ENCODE peak calls at places on chromosomes 6 and 20, in eight cellular contexts. R is ovary, H is HCT116, D is transverse colon, I is sigmoid colon, Q is breast epithelium, X is HepG2, E is IMR-90. K is an unnamed sample. For H3K4me1, the result is how much of the 10 kb centered on the place peaks cover.

GRCh38 chr6:50249493-50249892 is 199.8 kb upstream of the DEFB112 start:
- DNase-seq in R (no peak), H (no peak), D (no peak), I (no peak), Q (no peak), X (peak), E (peak), K (no peak)

GRCh38 chr6:70474751-70475150 is 61.4 kb downstream of the FAM135A start:
- DNase-seq in R (no peak), H (no peak), D (no peak), I (no peak), Q (no peak), X (peak), E (peak), K (no peak)

GRCh38 chr6:25017932-25018581 is 82.3 kb upstream of the RIPOR2 start:
- DNase-seq in R (no peak), H (peak), D (peak), I (no peak), Q (no peak), X (peak), E (peak), K (peak)

GRCh38 chr6:140636237-140636636 is 1261.8 kb upstream of the CITED2 start:
- DNase-seq in R (no peak), H (no peak), D (no peak), I (no peak), Q (no peak), X (no peak), E (no peak), K (no peak)

GRCh38 chr6:132072831-132073230 is 121.7 kb upstream of the CCN2 start:
- DNase-seq in R (no peak), H (no peak), D (no peak), I (no peak), Q (no peak), X (no peak), E (no peak), K (no peak)

GRCh38 chr6:136037885-136038460 is 186.5 kb downstream of the PDE7B start:
- DNase-seq in R (peak), H (no peak), D (no peak), I (no peak), Q (no peak), X (no peak), E (peak), K (no peak)

GRCh38 chr6:122808121-122808885 is 19.2 kb downstream of the SMPDL3A start:
- DNase-seq in R (no peak), H (no peak), D (no peak), I (no peak), Q (no peak), X (no peak), E (no peak), K (no peak)

GRCh38 chr6:40286027-40286426 is 301.1 kb downstream of the LRFN2 start:
- DNase-seq in R (no peak), H (no peak), D (no peak), I (no peak), Q (no peak), X (no peak), E (no peak), K (no peak)

GRCh38 chr6:73923899-73924485 is 228.0 kb downstream of the CD109 start:
- DNase-seq in R (no peak), H (no peak), D (no peak), I (peak), Q (no peak), X (no peak), E (peak), K (no peak)

GRCh38 chr20:47568019-47568418 is 66.3 kb downstream of the NCOA3 start:
- DNase-seq in R (peak), H (no peak), D (peak), I (peak), Q (no peak), X (peak), E (peak), K (no peak)

GRCh38 chr20:58135441-58136170 is 92.8 kb downstream of the ANKRD60 start:
- DNase-seq in R (no peak), H (no peak), D (no peak), I (peak), Q (no peak), X (no peak), E (no peak), K (no peak)

GRCh38 chr6:136192917-136193316 is 57.2 kb downstream of the MTFR2 start:
- DNase-seq in R (no peak), H (no peak), D (no peak), I (no peak), Q (no peak), X (no peak), E (peak), K (no peak)

GRCh38 chr20:33419140-33419974 is 18.0 kb upstream of the CDK5RAP1 start:
- DNase-seq in R (peak), H (no peak), D (no peak), I (no peak), Q (no peak), X (no peak), E (peak), K (no peak)

GRCh38 chr20:33418033-33418432 is 16.7 kb upstream of the CDK5RAP1 start:
- DNase-seq in R (no peak), H (no peak), D (no peak), I (no peak), Q (no peak), X (no peak), E (no peak), K (no peak)

DNA sequence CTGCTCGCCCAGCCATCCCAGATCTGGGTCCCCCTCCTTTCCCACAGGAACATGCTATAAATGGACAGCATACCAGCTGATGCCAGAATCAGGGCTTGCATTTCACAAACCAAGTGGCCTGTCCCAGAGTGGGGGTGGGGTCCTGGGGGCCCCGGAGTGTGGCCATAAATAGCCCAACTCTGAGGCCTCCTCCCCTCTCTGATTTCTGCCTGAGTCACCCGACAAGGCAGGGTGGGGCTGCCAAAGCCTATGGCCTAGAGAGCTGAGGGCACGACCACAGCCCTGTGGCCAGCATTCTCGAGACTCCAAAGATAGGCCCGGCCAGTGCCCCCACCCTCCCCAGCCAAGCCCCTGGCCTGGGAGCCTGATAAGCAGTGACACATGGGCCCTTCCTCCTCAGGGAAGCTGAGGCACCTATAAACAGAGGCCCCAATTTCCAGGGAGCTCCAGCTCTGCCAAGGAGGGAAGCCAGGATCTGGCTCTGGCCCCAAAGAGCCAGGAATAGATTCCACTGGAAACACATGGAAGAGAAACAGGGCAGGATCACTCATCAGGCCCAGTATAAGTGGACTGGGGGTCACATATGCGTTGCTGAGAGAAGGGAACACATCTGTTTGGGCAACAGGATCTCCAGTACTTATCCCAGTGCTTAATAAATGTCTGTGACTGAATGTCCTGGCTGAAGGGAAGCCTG is 20.3 kb downstream of the SNTA1 start:
- DNase-seq in R (peak), H (no peak), D (peak), I (peak), Q (no peak), X (no peak), E (peak), K (no peak)
- TF ChIP-seq POLR2A in R (no peak), H (no peak), D (no peak), I (no peak), Q (no peak), X (no peak), E (no peak), K (no peak)

DNA sequence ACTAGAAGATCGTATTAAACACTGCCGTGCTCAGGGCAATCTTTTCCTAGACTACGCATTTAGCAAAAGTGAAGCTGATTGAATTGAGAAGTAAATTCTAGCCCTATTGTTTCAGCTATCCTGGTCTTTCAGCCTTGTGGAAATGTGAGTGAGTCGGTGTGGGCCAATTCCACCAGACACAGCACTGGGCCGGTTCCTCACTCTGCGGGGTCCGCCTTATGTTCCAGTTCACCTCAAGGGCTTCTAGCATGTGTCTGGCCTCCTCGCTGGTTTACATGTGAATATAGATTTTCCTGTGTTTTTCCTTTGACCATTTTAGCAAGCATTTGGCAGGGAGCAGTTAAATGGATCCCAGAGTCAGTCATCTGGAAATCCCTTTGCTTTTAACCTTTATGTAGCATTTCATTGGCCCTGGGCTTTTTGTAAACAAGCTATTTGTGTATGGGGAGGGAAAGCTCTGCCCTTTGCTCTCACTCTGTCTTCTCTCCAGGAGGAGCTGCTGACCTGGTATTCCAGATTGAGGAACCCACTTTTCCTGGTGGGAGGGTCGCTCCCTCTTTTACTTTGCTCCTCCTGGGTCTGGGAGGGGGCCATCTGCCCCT is 12.4 kb upstream of the GTSF1L start:
- DNase-seq in R (no peak), H (no peak), D (no peak), I (no peak), Q (no peak), X (no peak), E (no peak), K (no peak)
- H3K4me1 ChIP-seq in R (under half), H (under half), D (under half), I (under half), Q (under half), X (under half), E (under half), K (under half)

DNA sequence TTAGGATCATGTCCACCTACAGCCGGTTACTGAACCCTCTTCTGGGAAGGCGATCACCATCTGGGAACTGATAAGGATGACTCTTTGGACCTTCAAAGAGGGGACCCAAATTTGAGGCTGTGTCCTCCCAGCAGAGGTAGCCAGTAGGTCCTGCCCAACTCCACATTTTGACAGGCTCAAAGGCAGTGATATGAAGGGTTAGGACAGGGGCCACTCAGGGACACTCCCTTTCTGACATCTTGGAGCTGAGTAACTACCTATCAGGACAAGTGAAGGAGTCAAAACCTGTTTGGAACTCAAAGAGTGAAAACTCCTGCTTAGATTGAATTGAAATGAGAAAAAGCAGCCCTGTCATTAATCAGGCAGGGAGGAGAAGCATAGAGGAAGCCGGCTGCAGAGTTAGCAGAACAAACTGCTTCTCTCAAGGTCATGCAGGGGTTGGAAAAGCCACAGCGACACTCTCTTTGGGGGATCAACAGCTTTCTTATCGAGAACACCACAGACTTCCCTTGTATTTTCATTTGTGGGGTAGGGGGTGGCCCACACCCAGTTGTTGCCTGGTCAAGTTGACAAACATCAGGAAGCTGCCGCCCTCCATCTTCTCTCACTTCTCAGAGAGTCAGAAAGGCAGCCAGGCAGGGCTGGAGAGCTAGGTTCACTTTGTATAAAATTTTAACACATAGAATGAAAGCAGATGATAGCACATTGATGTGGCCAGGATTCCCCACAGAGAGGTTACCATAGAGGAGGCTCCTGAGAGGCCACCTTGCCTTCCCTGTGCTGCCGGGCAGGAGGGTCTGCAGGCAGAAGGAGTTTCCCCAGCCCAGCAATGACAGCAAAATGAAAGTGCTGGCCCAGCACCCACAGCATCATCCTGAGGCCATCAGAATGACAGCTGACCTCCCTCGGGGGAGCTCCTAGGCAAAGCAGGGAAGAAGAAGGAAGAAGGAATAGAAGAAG is 47.6 kb downstream of the AGPAT4 start:
- DNase-seq in R (peak), H (no peak), D (no peak), I (no peak), Q (no peak), X (no peak), E (no peak), K (no peak)
- TF ChIP-seq POLR2A in R (no peak), H (no peak), D (no peak), I (no peak), Q (no peak), X (no peak), E (no peak), K (no peak)

DNA sequence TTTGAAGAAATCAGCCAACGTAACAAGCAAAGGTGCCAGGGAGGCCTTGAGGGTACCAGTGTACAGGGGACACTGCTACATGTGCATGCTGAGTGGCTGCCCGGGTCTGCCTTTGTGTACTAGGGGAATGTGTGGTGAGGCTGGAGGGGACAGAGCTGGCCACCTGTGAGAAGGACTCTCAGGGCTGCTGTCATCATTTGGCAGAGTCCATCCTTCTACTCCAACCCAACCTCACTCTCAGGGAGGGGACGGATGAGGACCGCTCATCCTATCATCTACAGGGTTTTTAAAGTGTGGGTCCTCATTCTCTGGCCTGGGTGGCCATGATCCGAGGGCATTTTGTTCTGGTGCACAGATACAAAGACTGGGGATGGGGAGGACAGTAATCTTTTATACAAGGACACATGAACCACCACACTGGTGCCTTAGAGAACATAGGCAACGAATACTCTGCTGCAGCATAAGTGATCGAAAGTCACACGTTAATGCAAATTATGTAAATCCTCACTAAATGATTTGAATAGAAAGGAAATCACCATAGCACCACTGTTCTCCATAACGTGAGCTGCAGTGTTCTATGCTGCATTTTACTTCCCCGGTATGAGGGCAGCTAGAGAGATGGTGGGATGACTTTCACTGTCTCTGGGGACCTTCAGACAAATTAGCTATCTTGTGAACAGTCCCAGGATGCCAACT is 181.4 kb downstream of the GMPR start:
- DNase-seq in R (no peak), H (no peak), D (no peak), I (no peak), Q (no peak), X (no peak), E (no peak), K (no peak)
- H3K4me1 ChIP-seq in R (under half), H (under half), D (under half), I (under half), Q (under half), X (under half), E (under half), K (under half)

GRCh38 chr6:34044945-34045595 is 100.8 kb downstream of the GRM4 start:
- DNase-seq in R (no peak), H (no peak), D (no peak), I (no peak), Q (no peak), X (no peak), E (no peak), K (no peak)

GRCh38 chr6:34043371-34043770 is 102.5 kb downstream of the GRM4 start:
- DNase-seq in R (no peak), H (no peak), D (no peak), I (no peak), Q (no peak), X (no peak), E (no peak), K (no peak)

GRCh38 chr6:34047913-34048867 is 97.7 kb downstream of the GRM4 start:
- DNase-seq in R (no peak), H (no peak), D (no peak), I (no peak), Q (no peak), X (no peak), E (no peak), K (no peak)

GRCh38 chr6:34046617-34047016 is 99.3 kb downstream of the GRM4 start:
- DNase-seq in R (no peak), H (no peak), D (no peak), I (no peak), Q (no peak), X (no peak), E (no peak), K (no peak)

DNA sequence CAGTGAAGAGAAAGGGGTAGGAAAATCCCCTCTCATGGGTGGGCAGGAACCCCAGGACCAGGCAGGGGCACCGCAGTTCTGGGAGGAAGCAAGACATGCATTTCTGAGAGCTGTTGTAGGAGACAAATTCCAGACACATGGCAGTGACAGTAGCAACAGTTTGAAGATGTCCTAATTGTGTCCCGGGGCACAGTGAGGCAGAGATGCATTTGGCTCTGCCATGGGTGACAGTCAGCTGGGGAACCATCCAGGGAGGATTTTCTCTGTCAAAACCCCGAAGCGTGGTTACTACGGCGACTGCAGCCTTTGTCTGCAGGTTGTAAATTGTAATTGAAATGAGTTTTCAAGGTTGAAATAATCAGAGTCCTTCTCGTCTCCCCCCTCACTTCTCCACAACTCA is 100.2 kb downstream of the GRM4 start:
- DNase-seq in R (no peak), H (no peak), D (no peak), I (no peak), Q (no peak), X (no peak), E (no peak), K (no peak)
- TF ChIP-seq POLR2A in R (no peak), H (no peak), D (no peak), I (no peak), Q (no peak), X (no peak), E (no peak), K (no peak)

GRCh38 chr6:109298605-109299004 is 83.7 kb downstream of the CD164 start:
- DNase-seq in R (no peak), H (no peak), D (no peak), I (no peak), Q (no peak), X (no peak), E (no peak), K (no peak)
- H3K4me1 ChIP-seq in R (under half), H (under half), D (half or more), I (under half), Q (under half), X (under half), E (under half), K (under half)

GRCh38 chr6:34416877-34417371 is 8.9 kb downstream of the RPS10 start:
- DNase-seq in R (no peak), H (no peak), D (no peak), I (no peak), Q (no peak), X (no peak), E (no peak), K (no peak)
- TF ChIP-seq POLR2A in R (no peak), H (no peak), D (no peak), I (no peak), Q (no peak), X (no peak), E (no peak), K (no peak)

GRCh38 chr6:128314190-128314589 is 206.2 kb downstream of the PTPRK start:
- DNase-seq in R (no peak), H (no peak), D (no peak), I (no peak), Q (no peak), X (no peak), E (no peak), K (no peak)

GRCh38 chr6:128311944-128312570 is 208.3 kb downstream of the PTPRK start:
- DNase-seq in R (no peak), H (no peak), D (no peak), I (no peak), Q (no peak), X (no peak), E (no peak), K (no peak)

GRCh38 chr6:128319946-128320345 is 200.5 kb downstream of the PTPRK start:
- DNase-seq in R (no peak), H (no peak), D (no peak), I (no peak), Q (no peak), X (no peak), E (no peak), K (no peak)

GRCh38 chr6:128316258-128316952 is 204.0 kb downstream of the PTPRK start:
- DNase-seq in R (no peak), H (no peak), D (no peak), I (no peak), Q (no peak), X (no peak), E (no peak), K (no peak)
- H3K4me1 ChIP-seq in R (under half), H (under half), D (under half), I (under half), Q (under half), X (under half), E (under half), K (under half)

K was measured in spleen.